ENCODE peak calls at places on chromosome 22, in seven cellular contexts. One of them, this sample, is unnamed.

GRCh38 chr22:44943701-44944324 is 66.0 kb downstream of the PHF21B start:
- DNase-seq in right atrium auricular region: no peak
- DNase-seq in activated T-helper 1 cell treated with anti-CD3 and anti-CD28 coated beads, Interleukin-2, amount 50 U/mL, for 16 hours: no peak
- DNase-seq in WTC11: no peak
- DNase-seq in left ventricle myocardium inferior: no peak
- DNase-seq in skeletal muscle cell: no peak
- DNase-seq in A549: no peak
- DNase-seq in this sample: no peak

GRCh38 chr22:21755855-21756284 is 20.3 kb upstream of the YPEL1 start:
- DNase-seq in activated T-helper 1 cell treated with anti-CD3 and anti-CD28 coated beads, Interleukin-2, amount 50 U/mL, for 16 hours: no peak
- DNase-seq in right atrium auricular region: no peak
- DNase-seq in left ventricle myocardium inferior: no peak
- DNase-seq in skeletal muscle cell: peak
- DNase-seq in WTC11: no peak
- DNase-seq in A549: no peak
- DNase-seq in this sample: peak

GRCh38 chr22:19430890-19431541 is 517 bp downstream of the HIRA start:
- DNase-seq in left ventricle myocardium inferior: peak
- DNase-seq in right atrium auricular region: no peak
- DNase-seq in activated T-helper 1 cell treated with anti-CD3 and anti-CD28 coated beads, Interleukin-2, amount 50 U/mL, for 16 hours: no peak
- DNase-seq in A549: peak
- DNase-seq in skeletal muscle cell: no peak
- DNase-seq in WTC11: peak
- DNase-seq in this sample: peak

GRCh38 chr22:41557401-41558240 is 3.2 kb upstream of the CSDC2 start:
- DNase-seq in left ventricle myocardium inferior: peak
- DNase-seq in skeletal muscle cell: peak
- DNase-seq in right atrium auricular region: peak
- DNase-seq in activated T-helper 1 cell treated with anti-CD3 and anti-CD28 coated beads, Interleukin-2, amount 50 U/mL, for 16 hours: no peak
- DNase-seq in WTC11: peak
- DNase-seq in A549: no peak
- DNase-seq in this sample: no peak

GRCh38 chr22:17121235-17122195 is at the start of gene TMEM121B:
- DNase-seq in WTC11: peak
- DNase-seq in A549: no peak
- DNase-seq in left ventricle myocardium inferior: peak
- DNase-seq in activated T-helper 1 cell treated with anti-CD3 and anti-CD28 coated beads, Interleukin-2, amount 50 U/mL, for 16 hours: no peak
- DNase-seq in right atrium auricular region: peak
- DNase-seq in skeletal muscle cell: peak
- DNase-seq in this sample: peak

GRCh38 chr22:39924286-39924685 is 23.4 kb downstream of the GRAP2 start:
- DNase-seq in left ventricle myocardium inferior: no peak
- DNase-seq in activated T-helper 1 cell treated with anti-CD3 and anti-CD28 coated beads, Interleukin-2, amount 50 U/mL, for 16 hours: no peak
- DNase-seq in WTC11: no peak
- DNase-seq in right atrium auricular region: no peak
- DNase-seq in skeletal muscle cell: no peak
- DNase-seq in A549: no peak
- DNase-seq in this sample: no peak

GRCh38 chr22:31891366-31892079 is 52.8 kb upstream of the YWHAH start:
- DNase-seq in activated T-helper 1 cell treated with anti-CD3 and anti-CD28 coated beads, Interleukin-2, amount 50 U/mL, for 16 hours: no peak
- DNase-seq in A549: no peak
- DNase-seq in left ventricle myocardium inferior: no peak
- DNase-seq in skeletal muscle cell: no peak
- DNase-seq in right atrium auricular region: no peak
- DNase-seq in WTC11: no peak
- DNase-seq in this sample: peak

GRCh38 chr22:19875531-19876313 is 21.0 kb upstream of the GNB1L start:
- DNase-seq in skeletal muscle cell: no peak
- DNase-seq in activated T-helper 1 cell treated with anti-CD3 and anti-CD28 coated beads, Interleukin-2, amount 50 U/mL, for 16 hours: no peak
- DNase-seq in A549: no peak
- DNase-seq in right atrium auricular region: no peak
- DNase-seq in WTC11: peak
- DNase-seq in left ventricle myocardium inferior: peak
- DNase-seq in this sample: no peak

GRCh38 chr22:45887202-45888131 is 89.5 kb downstream of the WNT7B start:
- DNase-seq in activated T-helper 1 cell treated with anti-CD3 and anti-CD28 coated beads, Interleukin-2, amount 50 U/mL, for 16 hours: no peak
- DNase-seq in left ventricle myocardium inferior: peak
- DNase-seq in A549: no peak
- DNase-seq in right atrium auricular region: no peak
- DNase-seq in skeletal muscle cell: no peak
- DNase-seq in WTC11: peak
- DNase-seq in this sample: no peak

GRCh38 chr22:30643055-30643875 is 7.7 kb downstream of the SLC35E4 start:
- DNase-seq in right atrium auricular region: no peak
- DNase-seq in activated T-helper 1 cell treated with anti-CD3 and anti-CD28 coated beads, Interleukin-2, amount 50 U/mL, for 16 hours: no peak
- DNase-seq in WTC11: no peak
- DNase-seq in left ventricle myocardium inferior: peak
- DNase-seq in skeletal muscle cell: no peak
- DNase-seq in A549: no peak
- DNase-seq in this sample: no peak

GRCh38 chr22:25837288-25837900 is 95.4 kb downstream of the MYO18B start:
- DNase-seq in WTC11: no peak
- DNase-seq in activated T-helper 1 cell treated with anti-CD3 and anti-CD28 coated beads, Interleukin-2, amount 50 U/mL, for 16 hours: no peak
- DNase-seq in left ventricle myocardium inferior: no peak
- DNase-seq in A549: no peak
- DNase-seq in right atrium auricular region: no peak
- DNase-seq in skeletal muscle cell: no peak
- DNase-seq in this sample: no peak

GRCh38 chr22:36010913-36011312 is 17.7 kb downstream of the RBFOX2 start:
- DNase-seq in WTC11: no peak
- DNase-seq in left ventricle myocardium inferior: no peak
- DNase-seq in A549: no peak
- DNase-seq in right atrium auricular region: no peak
- DNase-seq in activated T-helper 1 cell treated with anti-CD3 and anti-CD28 coated beads, Interleukin-2, amount 50 U/mL, for 16 hours: no peak
- DNase-seq in skeletal muscle cell: peak
- DNase-seq in this sample: no peak

GRCh38 chr22:44822479-44822878 is 70.1 kb downstream of the ARHGAP8 start:
- DNase-seq in left ventricle myocardium inferior: no peak
- DNase-seq in right atrium auricular region: no peak
- DNase-seq in skeletal muscle cell: no peak
- DNase-seq in WTC11: no peak
- DNase-seq in activated T-helper 1 cell treated with anti-CD3 and anti-CD28 coated beads, Interleukin-2, amount 50 U/mL, for 16 hours: no peak
- DNase-seq in A549: no peak
- DNase-seq in this sample: no peak

GRCh38 chr22:31504282-31504681 is 7.9 kb downstream of the SFI1 start:
- DNase-seq in activated T-helper 1 cell treated with anti-CD3 and anti-CD28 coated beads, Interleukin-2, amount 50 U/mL, for 16 hours: no peak
- DNase-seq in A549: no peak
- DNase-seq in skeletal muscle cell: no peak
- DNase-seq in right atrium auricular region: no peak
- DNase-seq in WTC11: no peak
- DNase-seq in left ventricle myocardium inferior: no peak
- DNase-seq in this sample: no peak

GRCh38 chr22:30079952-30080533 is at the start of gene HORMAD2:
- DNase-seq in left ventricle myocardium inferior: no peak
- DNase-seq in WTC11: peak
- DNase-seq in activated T-helper 1 cell treated with anti-CD3 and anti-CD28 coated beads, Interleukin-2, amount 50 U/mL, for 16 hours: no peak
- DNase-seq in A549: no peak
- DNase-seq in skeletal muscle cell: no peak
- DNase-seq in right atrium auricular region: no peak
- DNase-seq in this sample: no peak

GRCh38 chr22:30024231-30024630 is 56.0 kb upstream of the HORMAD2 start:
- DNase-seq in left ventricle myocardium inferior: no peak
- DNase-seq in A549: no peak
- DNase-seq in WTC11: no peak
- DNase-seq in right atrium auricular region: no peak
- DNase-seq in skeletal muscle cell: no peak
- DNase-seq in activated T-helper 1 cell treated with anti-CD3 and anti-CD28 coated beads, Interleukin-2, amount 50 U/mL, for 16 hours: no peak
- DNase-seq in this sample: no peak

GRCh38 chr22:16387088-16387487 is 205.5 kb downstream of the CCT8L2 start:
- DNase-seq in left ventricle myocardium inferior: no peak
- DNase-seq in A549: no peak
- DNase-seq in WTC11: no peak
- DNase-seq in activated T-helper 1 cell treated with anti-CD3 and anti-CD28 coated beads, Interleukin-2, amount 50 U/mL, for 16 hours: no peak
- DNase-seq in right atrium auricular region: no peak
- DNase-seq in skeletal muscle cell: no peak
- DNase-seq in this sample: no peak

GRCh38 chr22:28798810-28799124 is 1.6 kb downstream of the XBP1 start:
- DNase-seq in WTC11: no peak
- DNase-seq in skeletal muscle cell: no peak
- DNase-seq in left ventricle myocardium inferior: no peak
- DNase-seq in right atrium auricular region: no peak
- DNase-seq in activated T-helper 1 cell treated with anti-CD3 and anti-CD28 coated beads, Interleukin-2, amount 50 U/mL, for 16 hours: no peak
- DNase-seq in A549: no peak
- DNase-seq in this sample: no peak

GRCh38 chr22:21450320-21450831 is 16.8 kb upstream of the TMEM191C start:
- DNase-seq in WTC11: peak
- DNase-seq in left ventricle myocardium inferior: no peak
- DNase-seq in skeletal muscle cell: no peak
- DNase-seq in activated T-helper 1 cell treated with anti-CD3 and anti-CD28 coated beads, Interleukin-2, amount 50 U/mL, for 16 hours: no peak
- DNase-seq in A549: no peak
- DNase-seq in right atrium auricular region: no peak
- DNase-seq in this sample: no peak

GRCh38 chr22:38236786-38237185 is 35.0 kb downstream of the MAFF start:
- DNase-seq in A549: no peak
- DNase-seq in WTC11: no peak
- DNase-seq in left ventricle myocardium inferior: no peak
- DNase-seq in right atrium auricular region: no peak
- DNase-seq in skeletal muscle cell: no peak
- DNase-seq in activated T-helper 1 cell treated with anti-CD3 and anti-CD28 coated beads, Interleukin-2, amount 50 U/mL, for 16 hours: no peak
- DNase-seq in this sample: no peak

GRCh38 chr22:46074771-46075551 is 75.4 kb upstream of the PPARA start:
- DNase-seq in WTC11: no peak
- DNase-seq in right atrium auricular region: no peak
- DNase-seq in activated T-helper 1 cell treated with anti-CD3 and anti-CD28 coated beads, Interleukin-2, amount 50 U/mL, for 16 hours: no peak
- DNase-seq in left ventricle myocardium inferior: peak
- DNase-seq in A549: no peak
- DNase-seq in skeletal muscle cell: no peak
- DNase-seq in this sample: no peak

GRCh38 chr22:41127447-41127846 is 35.1 kb downstream of the EP300 start:
- DNase-seq in activated T-helper 1 cell treated with anti-CD3 and anti-CD28 coated beads, Interleukin-2, amount 50 U/mL, for 16 hours: no peak
- DNase-seq in A549: no peak
- DNase-seq in left ventricle myocardium inferior: no peak
- DNase-seq in WTC11: no peak
- DNase-seq in right atrium auricular region: no peak
- DNase-seq in skeletal muscle cell: no peak
- DNase-seq in this sample: peak

GRCh38 chr22:48937032-48937639 is 890.5 kb downstream of the BRD1 start:
- DNase-seq in A549: no peak
- DNase-seq in activated T-helper 1 cell treated with anti-CD3 and anti-CD28 coated beads, Interleukin-2, amount 50 U/mL, for 16 hours: no peak
- DNase-seq in left ventricle myocardium inferior: no peak
- DNase-seq in right atrium auricular region: peak
- DNase-seq in skeletal muscle cell: no peak
- DNase-seq in WTC11: no peak
- DNase-seq in this sample: no peak

GRCh38 chr22:37609240-37610152 is 862 bp downstream of the GGA1 start:
- DNase-seq in A549: peak
- DNase-seq in WTC11: no peak
- DNase-seq in left ventricle myocardium inferior: no peak
- DNase-seq in right atrium auricular region: no peak
- DNase-seq in activated T-helper 1 cell treated with anti-CD3 and anti-CD28 coated beads, Interleukin-2, amount 50 U/mL, for 16 hours: no peak
- DNase-seq in skeletal muscle cell: no peak
- DNase-seq in this sample: peak

GRCh38 chr22:50305658-50306566 is 1.5 kb downstream of the PLXNB2 start:
- DNase-seq in left ventricle myocardium inferior: peak
- DNase-seq in skeletal muscle cell: peak
- DNase-seq in right atrium auricular region: peak
- DNase-seq in activated T-helper 1 cell treated with anti-CD3 and anti-CD28 coated beads, Interleukin-2, amount 50 U/mL, for 16 hours: no peak
- DNase-seq in WTC11: no peak
- DNase-seq in A549: peak
- DNase-seq in this sample: peak

GRCh38 chr22:36853407-36854099 is 7.3 kb upstream of the NCF4 start:
- DNase-seq in A549: peak
- DNase-seq in activated T-helper 1 cell treated with anti-CD3 and anti-CD28 coated beads, Interleukin-2, amount 50 U/mL, for 16 hours: peak
- DNase-seq in WTC11: peak
- DNase-seq in right atrium auricular region: peak
- DNase-seq in left ventricle myocardium inferior: peak
- DNase-seq in skeletal muscle cell: no peak
- DNase-seq in this sample: peak

GRCh38 chr22:44992166-44992565 is 17.6 kb downstream of the PHF21B start:
- DNase-seq in activated T-helper 1 cell treated with anti-CD3 and anti-CD28 coated beads, Interleukin-2, amount 50 U/mL, for 16 hours: no peak
- DNase-seq in skeletal muscle cell: no peak
- DNase-seq in A549: no peak
- DNase-seq in WTC11: no peak
- DNase-seq in left ventricle myocardium inferior: no peak
- DNase-seq in right atrium auricular region: no peak
- DNase-seq in this sample: no peak

GRCh38 chr22:46084943-46085830 is 65.1 kb upstream of the PPARA start:
- DNase-seq in activated T-helper 1 cell treated with anti-CD3 and anti-CD28 coated beads, Interleukin-2, amount 50 U/mL, for 16 hours: no peak
- DNase-seq in left ventricle myocardium inferior: peak
- DNase-seq in skeletal muscle cell: no peak
- DNase-seq in A549: no peak
- DNase-seq in WTC11: no peak
- DNase-seq in right atrium auricular region: peak
- DNase-seq in this sample: no peak

GRCh38 chr22:42316988-42317387 is 46.5 kb upstream of the TCF20 start:
- DNase-seq in activated T-helper 1 cell treated with anti-CD3 and anti-CD28 coated beads, Interleukin-2, amount 50 U/mL, for 16 hours: peak
- DNase-seq in left ventricle myocardium inferior: peak
- DNase-seq in WTC11: no peak
- DNase-seq in right atrium auricular region: no peak
- DNase-seq in A549: no peak
- DNase-seq in skeletal muscle cell: no peak
- DNase-seq in this sample: peak

GRCh38 chr22:41369837-41370236 is 11.9 kb upstream of the TEF start:
- DNase-seq in right atrium auricular region: no peak
- DNase-seq in skeletal muscle cell: no peak
- DNase-seq in A549: no peak
- DNase-seq in left ventricle myocardium inferior: no peak
- DNase-seq in activated T-helper 1 cell treated with anti-CD3 and anti-CD28 coated beads, Interleukin-2, amount 50 U/mL, for 16 hours: no peak
- DNase-seq in WTC11: no peak
- DNase-seq in this sample: no peak

GRCh38 chr22:31496007-31496734 is at the start of gene SFI1:
- DNase-seq in left ventricle myocardium inferior: peak
- DNase-seq in activated T-helper 1 cell treated with anti-CD3 and anti-CD28 coated beads, Interleukin-2, amount 50 U/mL, for 16 hours: peak
- DNase-seq in WTC11: peak
- DNase-seq in skeletal muscle cell: peak
- DNase-seq in right atrium auricular region: peak
- DNase-seq in A549: peak
- DNase-seq in this sample: peak

GRCh38 chr22:32355760-32356159 is 1.9 kb upstream of the RFPL3 start:
- DNase-seq in skeletal muscle cell: no peak
- DNase-seq in right atrium auricular region: no peak
- DNase-seq in WTC11: peak
- DNase-seq in activated T-helper 1 cell treated with anti-CD3 and anti-CD28 coated beads, Interleukin-2, amount 50 U/mL, for 16 hours: no peak
- DNase-seq in left ventricle myocardium inferior: no peak
- DNase-seq in A549: no peak
- DNase-seq in this sample: no peak

GRCh38 chr22:37314315-37315046 is 32.2 kb downstream of the CYTH4 start:
- DNase-seq in skeletal muscle cell: no peak
- DNase-seq in WTC11: no peak
- DNase-seq in A549: no peak
- DNase-seq in right atrium auricular region: no peak
- DNase-seq in activated T-helper 1 cell treated with anti-CD3 and anti-CD28 coated beads, Interleukin-2, amount 50 U/mL, for 16 hours: no peak
- DNase-seq in left ventricle myocardium inferior: no peak
- DNase-seq in this sample: peak

GRCh38 chr22:37855462-37855861 is 6.2 kb downstream of the EIF3L start:
- DNase-seq in right atrium auricular region: no peak
- DNase-seq in A549: no peak
- DNase-seq in activated T-helper 1 cell treated with anti-CD3 and anti-CD28 coated beads, Interleukin-2, amount 50 U/mL, for 16 hours: no peak
- DNase-seq in left ventricle myocardium inferior: no peak
- DNase-seq in skeletal muscle cell: no peak
- DNase-seq in WTC11: no peak
- DNase-seq in this sample: no peak

GRCh38 chr22:29784451-29785361 is 17.5 kb downstream of the UQCR10 start:
- DNase-seq in WTC11: no peak
- DNase-seq in A549: no peak
- DNase-seq in left ventricle myocardium inferior: peak
- DNase-seq in skeletal muscle cell: no peak
- DNase-seq in right atrium auricular region: no peak
- DNase-seq in activated T-helper 1 cell treated with anti-CD3 and anti-CD28 coated beads, Interleukin-2, amount 50 U/mL, for 16 hours: no peak
- DNase-seq in this sample: no peak